ENCODE peak calls at places on chromosome 6, in four cellular contexts. X is left lung, R is RWPE1, H is lower lobe of right lung. S is an unnamed sample.
A peak's percentile ranks its signal among the peaks of the same experiment; 100 is the strongest.

GRCh38 chr6:42618105-42618504 is 54.3 kb downstream of the UBR2 start:
- DNase-seq in R (no peak), H (no peak), X (no peak), S (no peak)

GRCh38 chr6:57017069-57017468 is 29.4 kb upstream of the KIAA1586 start:
- DNase-seq in X (no peak), H (no peak), R (no peak), S (no peak)

GRCh38 chr6:147063469-147064031 is 140.7 kb upstream of the STXBP5 start:
- DNase-seq in R (peak; percentile 20), X (no peak), H (no peak), S (peak; percentile 57)

GRCh38 chr6:31169123-31169857 is 1.2 kb downstream of the POU5F1 start:
- DNase-seq in X (no peak), R (no peak), H (no peak), S (no peak)

GRCh38 chr6:72350256-72350875 is 271.5 kb upstream of the KCNQ5 start:
- DNase-seq in R (no peak), H (no peak), X (no peak), S (no peak)

GRCh38 chr6:30007132-30007764 is 53.8 kb upstream of the POLR1H start:
- DNase-seq in X (peak; percentile 86), R (no peak), H (peak; percentile 74), S (no peak)

GRCh38 chr6:147508871-147509608 is 550 bp downstream of the SAMD5 start:
- DNase-seq in H (no peak), X (peak; percentile 74), R (no peak), S (peak; percentile 8)

GRCh38 chr6:52653151-52653550 is 17.8 kb upstream of the TMEM14A start:
- DNase-seq in X (no peak), H (no peak), R (no peak), S (no peak)

GRCh38 chr6:139249387-139249786 is 42.4 kb downstream of the TXLNB start:
- DNase-seq in R (no peak), X (no peak), H (no peak), S (no peak)

GRCh38 chr6:9131616-9132015 is 696.3 kb upstream of the SLC35B3 start:
- DNase-seq in H (peak; percentile 64), X (no peak), R (no peak), S (no peak)

GRCh38 chr6:16408766-16409165 is 170.4 kb downstream of the GMPR start:
- DNase-seq in R (no peak), X (no peak), H (no peak), S (no peak)

GRCh38 chr6:116444092-116444491 is 17.1 kb upstream of the CALHM6 start:
- DNase-seq in X (no peak), H (no peak), R (peak; percentile 38), S (peak; percentile 53)
- TF ChIP-seq CTCF in X (peak; percentile 52), H (peak; percentile 41), R (peak; percentile 45), S (peak; percentile 54)

DNA sequence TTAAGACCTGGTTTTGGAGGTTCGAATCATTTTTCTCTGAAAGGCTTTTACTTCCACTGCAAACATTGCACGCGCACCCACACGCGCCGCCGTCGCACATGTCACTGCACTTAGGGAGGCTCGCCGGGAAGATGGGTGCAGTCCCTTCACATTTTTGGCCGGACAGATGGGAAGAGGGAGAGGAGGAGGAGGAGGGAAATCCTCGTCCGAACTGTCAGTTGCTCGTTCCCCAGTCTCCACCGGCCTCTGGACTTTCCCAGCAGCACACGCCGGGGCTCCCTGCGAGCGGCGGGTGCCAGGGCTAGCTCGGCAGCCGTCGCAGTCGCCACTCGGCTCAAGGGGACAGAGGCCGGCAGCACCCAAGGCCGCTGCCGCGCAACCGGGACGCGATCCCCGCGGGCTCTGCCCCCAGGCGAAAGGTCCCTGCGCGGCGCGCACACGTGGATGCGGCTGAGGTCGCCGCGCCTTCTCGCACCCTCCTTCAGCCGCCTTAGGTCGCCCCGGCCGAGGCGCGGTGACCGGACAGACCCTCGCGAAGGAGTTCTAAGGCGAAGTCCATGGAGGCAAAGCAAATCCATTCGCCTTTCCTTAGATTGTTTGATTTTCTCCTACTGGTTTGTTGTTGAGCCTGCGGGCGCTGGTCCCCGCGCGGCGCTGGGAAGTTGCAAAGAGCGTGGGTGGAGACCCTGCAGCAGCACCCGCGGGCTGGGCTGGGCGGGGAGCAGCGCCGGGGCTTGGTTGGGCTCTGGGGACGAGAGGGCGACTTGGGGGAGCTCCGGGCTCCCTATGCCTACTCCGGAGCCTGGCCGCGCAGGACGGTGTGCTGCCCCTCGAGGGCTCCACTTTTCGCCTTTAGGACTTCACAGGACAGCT is 1.2 kb downstream of the MYB start:
- DNase-seq in H (peak; percentile 64), X (peak; percentile 90), R (no peak), S (no peak)
- TF ChIP-seq CTCF in H (no peak), X (no peak), R (no peak), S (no peak)

GRCh38 chr6:44253307-44254101 is 3.8 kb downstream of the SLC35B2 start:
- DNase-seq in X (peak; percentile 25), H (no peak), R (no peak), S (peak; percentile 66)
- TF ChIP-seq CTCF in X (peak; percentile 28), H (peak; percentile 31), R (peak; percentile 64), S (peak; percentile 55)

GRCh38 chr6:110319843-110320242 is 38.3 kb downstream of the METTL24 start:
- DNase-seq in R (no peak), H (no peak), X (no peak), S (peak; percentile 10)
- TF ChIP-seq CTCF in R (no peak), H (no peak), X (no peak), S (no peak)

DNA sequence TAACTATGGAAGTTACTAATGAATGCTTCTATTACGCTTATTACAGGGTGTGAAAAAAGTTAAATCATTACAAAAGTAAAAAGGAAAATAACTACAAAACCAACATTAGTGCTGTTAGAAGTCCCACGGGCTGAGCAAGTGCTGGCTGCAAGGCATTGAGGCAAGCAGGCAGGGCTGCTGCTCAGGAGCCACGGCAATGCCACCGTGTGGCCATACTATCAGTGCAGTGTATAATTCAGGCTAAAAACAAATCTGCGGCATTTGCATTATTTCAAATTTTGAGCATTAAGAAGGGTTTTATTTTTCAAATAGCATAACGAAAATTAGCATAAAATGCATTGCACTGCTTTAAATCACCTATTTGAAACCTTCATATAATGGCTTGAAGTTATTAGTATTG is 17.1 kb downstream of the IFNGR1 start:
- DNase-seq in X (no peak), R (no peak), H (no peak), S (no peak)
- TF ChIP-seq CTCF in X (peak; percentile 30), R (peak; percentile 41), H (peak; percentile 36), S (no peak)